ENCODE peak calls at places on chromosomes 2 and 18, in eight cellular contexts. One of them, this sample, is unnamed.

GRCh38 chr2:176084629-176085119 is 912 bp upstream of the EVX2 start:
- DNase-seq in endodermal cell: peak
- DNase-seq in right atrium auricular region: no peak
- DNase-seq in cardiac muscle cell: no peak
- DNase-seq in prostate gland: no peak
- DNase-seq in transverse colon: no peak
- DNase-seq in left lung: no peak
- DNase-seq in fibroblast of mammary gland: no peak
- DNase-seq in this sample: no peak

GRCh38 chr2:160869411-160869810 is 290.8 kb upstream of the TANK start:
- DNase-seq in endodermal cell: no peak
- DNase-seq in right atrium auricular region: no peak
- DNase-seq in cardiac muscle cell: no peak
- DNase-seq in prostate gland: no peak
- DNase-seq in transverse colon: no peak
- DNase-seq in left lung: no peak
- DNase-seq in fibroblast of mammary gland: peak
- DNase-seq in this sample: no peak

GRCh38 chr18:72692086-72692485 is 147.9 kb upstream of the CBLN2 start:
- DNase-seq in endodermal cell: peak
- DNase-seq in right atrium auricular region: no peak
- DNase-seq in cardiac muscle cell: peak
- DNase-seq in prostate gland: no peak
- DNase-seq in transverse colon: peak
- DNase-seq in left lung: no peak
- DNase-seq in fibroblast of mammary gland: no peak
- DNase-seq in this sample: no peak

GRCh38 chr2:178225011-178225817 is 30.9 kb downstream of the OSBPL6 start:
- DNase-seq in endodermal cell: no peak
- DNase-seq in right atrium auricular region: no peak
- DNase-seq in cardiac muscle cell: no peak
- DNase-seq in prostate gland: no peak
- DNase-seq in transverse colon: no peak
- DNase-seq in left lung: no peak
- DNase-seq in fibroblast of mammary gland: peak
- DNase-seq in this sample: no peak

GRCh38 chr18:48161911-48162698 is 231.6 kb upstream of the SMAD2 start:
- DNase-seq in endodermal cell: no peak
- DNase-seq in right atrium auricular region: no peak
- DNase-seq in cardiac muscle cell: no peak
- DNase-seq in prostate gland: no peak
- DNase-seq in transverse colon: no peak
- DNase-seq in left lung: no peak
- DNase-seq in fibroblast of mammary gland: no peak
- DNase-seq in this sample: no peak

GRCh38 chr2:233849607-233850271 is 4.6 kb downstream of the HJURP start:
- DNase-seq in endodermal cell: no peak
- DNase-seq in right atrium auricular region: no peak
- DNase-seq in cardiac muscle cell: no peak
- DNase-seq in prostate gland: no peak
- DNase-seq in transverse colon: no peak
- DNase-seq in left lung: peak
- DNase-seq in fibroblast of mammary gland: no peak
- DNase-seq in this sample: peak

GRCh38 chr2:184532541-184532940 is 65.8 kb upstream of the ZNF804A start:
- DNase-seq in endodermal cell: no peak
- DNase-seq in right atrium auricular region: no peak
- DNase-seq in cardiac muscle cell: no peak
- DNase-seq in prostate gland: no peak
- DNase-seq in transverse colon: no peak
- DNase-seq in left lung: no peak
- DNase-seq in fibroblast of mammary gland: no peak
- DNase-seq in this sample: no peak

GRCh38 chr2:201490291-201490690 is 38.8 kb downstream of the STRADB start:
- DNase-seq in endodermal cell: no peak
- DNase-seq in right atrium auricular region: no peak
- DNase-seq in cardiac muscle cell: no peak
- DNase-seq in prostate gland: no peak
- DNase-seq in transverse colon: no peak
- DNase-seq in left lung: no peak
- DNase-seq in fibroblast of mammary gland: no peak
- DNase-seq in this sample: no peak

DNA sequence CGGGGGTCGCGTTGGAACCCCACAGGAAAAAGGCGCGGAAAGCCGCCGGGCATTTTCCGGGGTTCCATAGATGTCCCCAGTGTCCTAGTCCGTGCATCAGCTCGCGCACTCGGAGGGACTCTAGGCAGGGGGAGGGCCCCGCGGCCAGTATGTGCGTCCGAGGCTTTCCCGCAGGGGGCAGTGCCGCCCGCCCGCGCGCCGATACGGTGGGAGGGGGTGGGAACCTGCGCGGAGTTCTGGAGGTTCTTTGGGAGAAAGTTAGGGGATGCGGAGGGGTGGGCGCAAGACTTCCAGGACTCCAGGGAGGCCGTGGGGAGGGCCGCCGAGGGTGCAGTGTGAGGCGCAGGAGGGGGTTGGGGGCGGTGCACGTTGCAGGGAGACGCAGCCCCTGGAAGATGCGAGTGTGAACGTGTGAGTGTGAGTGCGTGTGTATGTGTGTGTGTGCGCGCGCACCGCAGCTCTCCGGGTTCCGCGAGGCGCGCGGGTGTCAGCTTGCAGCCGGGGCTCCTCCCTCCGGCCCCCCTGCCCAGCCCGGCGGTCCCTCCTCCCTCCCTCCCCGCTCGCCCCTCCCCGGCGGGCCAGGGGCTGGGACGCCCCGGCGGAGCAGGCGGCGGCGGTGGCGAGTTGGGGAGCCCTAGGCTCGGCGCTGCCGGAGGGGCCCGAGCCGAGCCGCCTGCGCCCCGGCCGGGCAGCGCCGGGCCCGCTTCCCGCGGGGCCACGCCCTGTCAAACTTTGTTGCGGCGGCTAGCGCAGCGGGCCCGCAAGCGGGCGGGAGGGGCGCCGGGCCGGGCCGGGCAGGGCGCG is at the start of gene TCF7L1:
- DNase-seq in endodermal cell: peak
- DNase-seq in right atrium auricular region: peak
- DNase-seq in cardiac muscle cell: peak
- DNase-seq in prostate gland: peak
- DNase-seq in transverse colon: peak
- DNase-seq in left lung: peak
- DNase-seq in fibroblast of mammary gland: peak
- DNase-seq in this sample: peak
- TF ChIP-seq CTCF in endodermal cell: peak
- TF ChIP-seq CTCF in right atrium auricular region: peak
- TF ChIP-seq CTCF in cardiac muscle cell: peak
- TF ChIP-seq CTCF in prostate gland: peak
- TF ChIP-seq CTCF in transverse colon: peak
- TF ChIP-seq CTCF in left lung: peak
- TF ChIP-seq CTCF in fibroblast of mammary gland: peak
- TF ChIP-seq CTCF in this sample: peak

GRCh38 chr2:217085543-217085942 is 225.7 kb upstream of the TNP1 start:
- DNase-seq in endodermal cell: peak
- DNase-seq in right atrium auricular region: no peak
- DNase-seq in cardiac muscle cell: no peak
- DNase-seq in prostate gland: no peak
- DNase-seq in transverse colon: no peak
- DNase-seq in left lung: no peak
- DNase-seq in fibroblast of mammary gland: peak
- DNase-seq in this sample: peak
- TF ChIP-seq CTCF in endodermal cell: no peak
- TF ChIP-seq CTCF in right atrium auricular region: no peak
- TF ChIP-seq CTCF in cardiac muscle cell: no peak
- TF ChIP-seq CTCF in prostate gland: no peak
- TF ChIP-seq CTCF in transverse colon: no peak
- TF ChIP-seq CTCF in left lung: no peak
- TF ChIP-seq CTCF in fibroblast of mammary gland: no peak
- TF ChIP-seq CTCF in this sample: no peak

GRCh38 chr2:216130346-216130951 is 21.3 kb downstream of the XRCC5 start:
- DNase-seq in endodermal cell: no peak
- DNase-seq in right atrium auricular region: no peak
- DNase-seq in cardiac muscle cell: no peak
- DNase-seq in prostate gland: no peak
- DNase-seq in transverse colon: no peak
- DNase-seq in left lung: no peak
- DNase-seq in fibroblast of mammary gland: no peak
- DNase-seq in this sample: no peak
- TF ChIP-seq CTCF in endodermal cell: peak
- TF ChIP-seq CTCF in right atrium auricular region: no peak
- TF ChIP-seq CTCF in cardiac muscle cell: no peak
- TF ChIP-seq CTCF in prostate gland: no peak
- TF ChIP-seq CTCF in transverse colon: no peak
- TF ChIP-seq CTCF in left lung: no peak
- TF ChIP-seq CTCF in fibroblast of mammary gland: no peak
- TF ChIP-seq CTCF in this sample: no peak

GRCh38 chr2:31674446-31674845 is 93.7 kb upstream of the SRD5A2 start:
- DNase-seq in endodermal cell: no peak
- DNase-seq in right atrium auricular region: no peak
- DNase-seq in cardiac muscle cell: no peak
- DNase-seq in prostate gland: no peak
- DNase-seq in transverse colon: no peak
- DNase-seq in left lung: no peak
- DNase-seq in fibroblast of mammary gland: no peak
- DNase-seq in this sample: no peak

DNA sequence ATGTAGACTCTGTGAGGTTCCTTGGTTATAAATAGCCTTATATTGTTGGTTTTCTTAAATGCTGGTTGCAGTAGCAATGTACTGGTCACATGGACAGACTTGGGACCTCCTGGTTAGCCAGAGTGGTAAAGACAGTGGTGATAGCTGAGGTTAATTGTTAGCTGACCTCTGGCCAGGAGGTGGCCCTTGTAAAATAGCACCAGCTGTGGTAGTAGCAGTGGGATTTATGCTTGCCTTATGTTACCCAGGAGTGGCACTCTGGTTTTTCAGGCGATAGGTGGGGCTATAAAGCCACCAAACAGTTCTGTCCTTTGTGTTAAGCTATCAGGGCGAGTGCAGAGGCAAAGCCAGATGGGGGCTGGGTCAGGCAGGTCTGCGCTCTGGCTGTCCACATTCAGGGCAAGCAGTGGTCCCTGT is 94.8 kb upstream of the SRD5A2 start:
- DNase-seq in endodermal cell: peak
- DNase-seq in right atrium auricular region: no peak
- DNase-seq in cardiac muscle cell: peak
- DNase-seq in prostate gland: no peak
- DNase-seq in transverse colon: no peak
- DNase-seq in left lung: no peak
- DNase-seq in fibroblast of mammary gland: no peak
- DNase-seq in this sample: no peak
- TF ChIP-seq CTCF in endodermal cell: peak
- TF ChIP-seq CTCF in right atrium auricular region: no peak
- TF ChIP-seq CTCF in cardiac muscle cell: no peak
- TF ChIP-seq CTCF in prostate gland: no peak
- TF ChIP-seq CTCF in transverse colon: no peak
- TF ChIP-seq CTCF in left lung: no peak
- TF ChIP-seq CTCF in fibroblast of mammary gland: no peak
- TF ChIP-seq CTCF in this sample: peak

GRCh38 chr18:73842795-73843394 is 304.7 kb downstream of the FBXO15 start:
- DNase-seq in endodermal cell: peak
- DNase-seq in right atrium auricular region: no peak
- DNase-seq in cardiac muscle cell: peak
- DNase-seq in prostate gland: peak
- DNase-seq in transverse colon: peak
- DNase-seq in left lung: no peak
- DNase-seq in fibroblast of mammary gland: peak
- DNase-seq in this sample: no peak

GRCh38 chr18:73839441-73839840 is 308.2 kb downstream of the FBXO15 start:
- DNase-seq in endodermal cell: no peak
- DNase-seq in right atrium auricular region: no peak
- DNase-seq in cardiac muscle cell: no peak
- DNase-seq in prostate gland: no peak
- DNase-seq in transverse colon: no peak
- DNase-seq in left lung: no peak
- DNase-seq in fibroblast of mammary gland: no peak
- DNase-seq in this sample: no peak

GRCh38 chr18:73840319-73841065 is 307.1 kb downstream of the FBXO15 start:
- DNase-seq in endodermal cell: peak
- DNase-seq in right atrium auricular region: no peak
- DNase-seq in cardiac muscle cell: no peak
- DNase-seq in prostate gland: no peak
- DNase-seq in transverse colon: no peak
- DNase-seq in left lung: no peak
- DNase-seq in fibroblast of mammary gland: no peak
- DNase-seq in this sample: no peak

GRCh38 chr18:73841661-73842060 is 306.0 kb downstream of the FBXO15 start:
- DNase-seq in endodermal cell: no peak
- DNase-seq in right atrium auricular region: no peak
- DNase-seq in cardiac muscle cell: no peak
- DNase-seq in prostate gland: no peak
- DNase-seq in transverse colon: no peak
- DNase-seq in left lung: no peak
- DNase-seq in fibroblast of mammary gland: peak
- DNase-seq in this sample: no peak
- TF ChIP-seq CTCF in endodermal cell: peak
- TF ChIP-seq CTCF in right atrium auricular region: no peak
- TF ChIP-seq CTCF in cardiac muscle cell: peak
- TF ChIP-seq CTCF in prostate gland: no peak
- TF ChIP-seq CTCF in transverse colon: no peak
- TF ChIP-seq CTCF in left lung: no peak
- TF ChIP-seq CTCF in fibroblast of mammary gland: peak
- TF ChIP-seq CTCF in this sample: no peak

GRCh38 chr2:47687856-47688255 is 95.1 kb upstream of the MSH6 start:
- DNase-seq in endodermal cell: no peak
- DNase-seq in right atrium auricular region: no peak
- DNase-seq in cardiac muscle cell: no peak
- DNase-seq in prostate gland: no peak
- DNase-seq in transverse colon: no peak
- DNase-seq in left lung: no peak
- DNase-seq in fibroblast of mammary gland: no peak
- DNase-seq in this sample: no peak
- TF ChIP-seq CTCF in endodermal cell: no peak
- TF ChIP-seq CTCF in right atrium auricular region: no peak
- TF ChIP-seq CTCF in cardiac muscle cell: no peak
- TF ChIP-seq CTCF in prostate gland: no peak
- TF ChIP-seq CTCF in transverse colon: no peak
- TF ChIP-seq CTCF in left lung: no peak
- TF ChIP-seq CTCF in fibroblast of mammary gland: no peak
- TF ChIP-seq CTCF in this sample: no peak

GRCh38 chr2:151162185-151162584 is 99.5 kb downstream of the RBM43 start:
- DNase-seq in endodermal cell: no peak
- DNase-seq in right atrium auricular region: no peak
- DNase-seq in cardiac muscle cell: peak
- DNase-seq in prostate gland: no peak
- DNase-seq in transverse colon: no peak
- DNase-seq in left lung: no peak
- DNase-seq in fibroblast of mammary gland: peak
- DNase-seq in this sample: no peak
- TF ChIP-seq CTCF in endodermal cell: peak
- TF ChIP-seq CTCF in right atrium auricular region: no peak
- TF ChIP-seq CTCF in cardiac muscle cell: peak
- TF ChIP-seq CTCF in prostate gland: no peak
- TF ChIP-seq CTCF in transverse colon: no peak
- TF ChIP-seq CTCF in left lung: no peak
- TF ChIP-seq CTCF in fibroblast of mammary gland: peak
- TF ChIP-seq CTCF in this sample: peak

GRCh38 chr2:85538507-85539360 is at the start of gene MAT2A:
- DNase-seq in endodermal cell: peak
- DNase-seq in right atrium auricular region: peak
- DNase-seq in cardiac muscle cell: peak
- DNase-seq in prostate gland: peak
- DNase-seq in transverse colon: peak
- DNase-seq in left lung: peak
- DNase-seq in fibroblast of mammary gland: peak
- DNase-seq in this sample: peak
- TF ChIP-seq CTCF in endodermal cell: peak
- TF ChIP-seq CTCF in right atrium auricular region: peak
- TF ChIP-seq CTCF in cardiac muscle cell: peak
- TF ChIP-seq CTCF in prostate gland: peak
- TF ChIP-seq CTCF in transverse colon: peak
- TF ChIP-seq CTCF in left lung: peak
- TF ChIP-seq CTCF in fibroblast of mammary gland: peak
- TF ChIP-seq CTCF in this sample: peak